ENCODE peak calls at places on chromosomes 5 and 9, in nine cellular contexts. N is AG04450, U is small intestine, Z is GM23248, D is cardiac muscle cell, B is brain microvascular endothelial cell, T is adrenal gland, O is Peyer's patch, G is heart left ventricle. M is an unnamed sample.
A peak's percentile ranks its signal among the peaks of the same experiment; 100 is the strongest.

GRCh38 chr5:154131817-154132216 is 58.7 kb upstream of the GALNT10 start:
- DNase-seq in U (no peak), B (no peak), N (no peak), T (no peak), G (no peak), O (no peak), D (no peak), Z (no peak), M (no peak)

GRCh38 chr9:26747611-26748010 is 145.0 kb downstream of the CAAP1 start:
- DNase-seq in G (no peak), Z (no peak), O (no peak), D (no peak), N (no peak), B (no peak), T (no peak), U (no peak), M (no peak)

GRCh38 chr5:963673-964531 is 44.7 kb upstream of the NKD2 start:
- DNase-seq in U (no peak), D (peak; percentile 97), O (peak; percentile 46), T (peak; percentile 30), B (no peak), N (peak; percentile 75), Z (peak; percentile 73), G (peak; percentile 54), M (peak; percentile 71)

GRCh38 chr5:36001032-36001431 is 9.8 kb upstream of the UGT3A1 start:
- DNase-seq in D (no peak), T (no peak), O (no peak), Z (no peak), N (no peak), G (no peak), B (no peak), U (no peak), M (peak; percentile 26)

GRCh38 chr9:110160163-110160562 is 47.8 kb downstream of the C9orf152 start:
- DNase-seq in T (no peak), N (no peak), B (peak; percentile 54), Z (peak; percentile 41), U (no peak), G (no peak), O (no peak), D (peak; percentile 84), M (no peak)

GRCh38 chr9:34659592-34660253 is 2.7 kb downstream of the CCL27 start:
- DNase-seq in N (no peak), Z (no peak), T (no peak), O (no peak), U (peak; percentile 57), D (no peak), G (no peak), B (no peak), M (peak; percentile 17)

GRCh38 chr5:146440348-146440747 is 6.8 kb upstream of the TCERG1 start:
- DNase-seq in B (no peak), T (no peak), U (no peak), D (no peak), Z (no peak), N (no peak), G (no peak), O (no peak), M (no peak)

GRCh38 chr5:141878186-141878770 is at the start of gene PCDH1:
- DNase-seq in N (no peak), O (peak; percentile 81), D (peak; percentile 59), Z (peak; percentile 72), B (no peak), T (no peak), G (peak; percentile 68), U (peak; percentile 63), M (peak; percentile 92)

GRCh38 chr5:120465281-120465961 is 1.3 kb downstream of the PRR16 start:
- DNase-seq in Z (peak; percentile 87), B (peak; percentile 56), G (peak; percentile 61), O (peak; percentile 45), T (no peak), N (no peak), D (peak; percentile 63), U (no peak), M (peak; percentile 88)

GRCh38 chr9:4547016-4547415 is 56.7 kb downstream of the SLC1A1 start:
- DNase-seq in N (no peak), D (peak; percentile 53), G (no peak), T (no peak), U (no peak), O (no peak), B (peak; percentile 50), Z (peak; percentile 60), M (no peak)
- H3K27ac ChIP-seq in N (no peak overlapping the region), D (no peak overlapping the region), G (no peak overlapping the region), T (no peak overlapping the region), U (no peak overlapping the region), O (no peak overlapping the region), B (no peak overlapping the region), Z (no peak overlapping the region), M (no peak overlapping the region)

GRCh38 chr9:71762900-71763653 is 5.2 kb downstream of the CEMIP2 start:
- DNase-seq in T (no peak), U (peak; percentile 62), O (no peak), B (peak; percentile 42), D (peak; percentile 50), N (no peak), G (no peak), Z (peak; percentile 83), M (no peak)
- H3K4me3 ChIP-seq in T (no peak overlapping the region), U (no peak overlapping the region), O (no peak overlapping the region), B (no peak overlapping the region), D (no peak overlapping the region), N (peak overlapping the region; percentile 1), G (no peak overlapping the region), Z (peak overlapping the region; percentile 100), M (peak overlapping the region; percentile 31)

GRCh38 chr5:115939059-115939458 is 23.2 kb upstream of the LVRN start:
- DNase-seq in D (no peak), N (no peak), G (no peak), U (no peak), O (no peak), T (no peak), B (no peak), Z (peak; percentile 41), M (peak; percentile 32)
- H3K27ac ChIP-seq in D (no peak overlapping the region), N (no peak overlapping the region), G (no peak overlapping the region), U (no peak overlapping the region), O (no peak overlapping the region), T (no peak overlapping the region), B (no peak overlapping the region), Z (no peak overlapping the region), M (no peak overlapping the region)

GRCh38 chr5:43191740-43192557 is at the start of gene NIM1K:
- DNase-seq in N (no peak), B (no peak), D (peak; percentile 60), T (peak; percentile 83), O (peak; percentile 58), G (peak; percentile 64), Z (peak; percentile 54), U (peak; percentile 9), M (peak; percentile 75)

GRCh38 chr5:43193171-43193951 is 1.3 kb downstream of the NIM1K start:
- DNase-seq in B (peak; percentile 92), G (no peak), T (peak; percentile 44), U (no peak), Z (peak; percentile 99), D (peak; percentile 92), N (peak; percentile 72), O (no peak), M (peak; percentile 95)

GRCh38 chr5:43190755-43191603 is 1.0 kb upstream of the NIM1K start:
- DNase-seq in Z (peak; percentile 64), D (peak; percentile 60), N (no peak), O (no peak), T (no peak), U (no peak), B (peak; percentile 42), G (no peak), M (peak; percentile 84)

GRCh38 chr5:43193952-43194321 is 1.9 kb downstream of the NIM1K start:
- DNase-seq in Z (peak; percentile 81), N (no peak), T (no peak), B (no peak), U (no peak), O (no peak), G (no peak), D (no peak), M (no peak)

DNA sequence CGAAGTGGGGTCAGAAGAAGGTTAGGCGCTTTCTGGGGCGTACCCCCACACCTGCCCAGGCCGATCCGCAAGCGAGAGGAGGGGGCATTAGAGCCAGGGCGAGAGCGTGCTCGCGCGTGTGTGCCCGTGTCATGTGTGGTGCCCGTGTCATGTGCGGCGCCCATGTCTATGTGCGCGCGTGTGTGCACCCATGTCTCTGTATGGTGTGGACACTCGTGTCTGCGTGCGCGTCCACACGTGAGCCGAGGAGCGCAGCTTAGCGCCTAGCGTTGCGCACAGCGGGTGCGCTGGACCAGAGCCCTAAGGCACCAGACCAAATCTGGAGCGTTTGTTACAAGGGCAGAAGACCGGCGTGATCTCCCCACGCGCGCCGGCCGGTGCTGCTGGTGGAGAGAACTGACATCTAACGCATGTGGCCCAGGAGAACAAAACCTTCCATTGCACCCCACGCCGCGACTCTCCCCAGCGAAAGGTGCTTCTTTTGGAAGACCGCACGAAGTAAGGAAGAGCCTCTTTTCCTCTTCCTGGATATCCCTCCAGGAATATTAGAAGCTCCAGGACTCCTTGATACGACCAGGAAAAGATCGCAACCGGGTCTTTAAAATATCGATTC is 639 bp downstream of the NIM1K start:
- DNase-seq in D (peak; percentile 35), U (no peak), G (no peak), B (no peak), N (no peak), O (no peak), T (peak; percentile 38), Z (peak; percentile 74), M (peak; percentile 61)
- H3K4me3 ChIP-seq in D (peak overlapping the region; percentile 53), U (no peak overlapping the region), G (peak overlapping the region; percentile 63), B (peak overlapping the region; percentile 56), N (peak overlapping the region; percentile 67), O (peak overlapping the region; percentile 53), T (peak overlapping the region; percentile 56), Z (peak overlapping the region; percentile 78), M (peak overlapping the region; percentile 65)

GRCh38 chr5:44364097-44364496 is 25.1 kb downstream of the FGF10 start:
- DNase-seq in Z (no peak), O (no peak), T (no peak), U (no peak), B (no peak), D (no peak), N (no peak), G (no peak), M (no peak)

GRCh38 chr5:44361626-44362002 is 27.6 kb downstream of the FGF10 start:
- DNase-seq in U (no peak), T (no peak), O (no peak), Z (no peak), B (no peak), G (no peak), N (no peak), D (no peak), M (no peak)

GRCh38 chr5:44360919-44361625 is 28.1 kb downstream of the FGF10 start:
- DNase-seq in O (no peak), N (no peak), Z (no peak), D (no peak), T (no peak), G (no peak), U (no peak), B (no peak), M (no peak)

DNA sequence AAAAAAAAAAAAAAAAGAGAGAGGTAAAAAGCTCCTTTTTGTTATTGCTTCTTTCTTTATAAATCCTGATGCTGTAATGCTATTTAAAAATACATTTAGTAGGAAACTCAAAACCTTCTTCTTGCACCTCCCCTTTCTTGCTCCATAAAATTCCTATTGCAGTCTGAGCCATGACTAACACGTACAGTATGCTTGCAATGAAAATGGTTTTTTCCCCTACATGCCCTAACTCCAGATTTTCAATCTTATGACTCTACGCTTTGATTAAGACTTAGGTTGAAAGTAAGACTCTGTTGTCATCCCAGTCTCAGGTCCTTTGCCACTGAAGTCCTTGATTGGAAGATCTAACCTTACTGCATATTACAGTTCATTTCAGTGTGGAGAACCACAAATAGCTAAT is 23.9 kb downstream of the FGF10 start:
- DNase-seq in T (no peak), U (no peak), O (no peak), Z (peak; percentile 54), B (no peak), N (no peak), G (no peak), D (peak; percentile 2), M (no peak)
- H3K27ac ChIP-seq in T (no peak overlapping the region), U (no peak overlapping the region), O (no peak overlapping the region), Z (no peak overlapping the region), B (no peak overlapping the region), N (no peak overlapping the region), G (no peak overlapping the region), D (peak overlapping the region; percentile 70), M (no peak overlapping the region)

GRCh38 chr5:73234156-73234555 is 61.2 kb downstream of the TMEM174 start:
- DNase-seq in O (no peak), Z (no peak), G (no peak), N (no peak), T (no peak), B (no peak), U (no peak), D (no peak), M (peak; percentile 79)
- H3K4me3 ChIP-seq in O (peak overlapping the region; percentile 47), Z (no peak overlapping the region), G (peak overlapping the region; percentile 49), N (no peak overlapping the region), T (peak overlapping the region; percentile 53), B (peak overlapping the region; percentile 43), U (no peak overlapping the region), D (peak overlapping the region; percentile 37), M (peak overlapping the region; percentile 73)

M was measured in osteoblast.